ENCODE peak calls at places on chromosomes 5 and 9, in nine cellular contexts. T, D, I, Z, Y, X, J, M and F are unnamed samples.

GRCh38 chr5:159849437-159850191 is 66.7 kb upstream of the ADRA1B start:
- DNase-seq in X (no peak), D (no peak), I (no peak), Y (no peak), M (no peak), J (peak; percentile 82), Z (no peak), T (peak; percentile 70), F (peak; percentile 62)

GRCh38 chr5:169576181-169576598 is 7.4 kb upstream of the SPDL1 start:
- DNase-seq in D (no peak), M (no peak), Z (no peak), T (peak; percentile 87), I (no peak), Y (no peak), J (peak; percentile 74), X (no peak), F (peak; percentile 19)

GRCh38 chr9:129703121-129703520 is 37.7 kb downstream of the PRRX2 start:
- DNase-seq in Z (no peak), J (no peak), D (no peak), T (no peak), Y (no peak), I (no peak), M (no peak), X (no peak), F (no peak)

GRCh38 chr5:93929146-93929545 is 187.7 kb upstream of the POU5F2 start:
- DNase-seq in T (peak; percentile 73), Z (no peak), Y (no peak), I (no peak), J (peak; percentile 6), M (no peak), D (no peak), X (no peak), F (no peak)

GRCh38 chr5:140400730-140401361 is 787 bp upstream of the ANKHD1 start:
- DNase-seq in M (peak; percentile 96), Y (peak; percentile 98), I (peak; percentile 90), Z (peak; percentile 93), D (peak; percentile 85), T (peak; percentile 98), J (peak; percentile 88), X (peak; percentile 99), F (peak; percentile 94)

GRCh38 chr9:5557606-5558587 is 47.6 kb downstream of the PDCD1LG2 start:
- DNase-seq in Y (no peak), I (peak; percentile 7), J (no peak), X (no peak), D (no peak), T (peak; percentile 34), M (no peak), Z (no peak), F (no peak)

GRCh38 chr5:16886793-16887345 is 49.2 kb downstream of the MYO10 start:
- DNase-seq in I (no peak), D (no peak), Y (no peak), T (no peak), J (no peak), Z (no peak), M (no peak), X (no peak), F (no peak)

GRCh38 chr5:126338516-126339153 is 84.6 kb upstream of the GRAMD2B start:
- DNase-seq in I (no peak), M (no peak), Y (peak; percentile 54), X (no peak), D (no peak), J (no peak), T (no peak), Z (no peak), F (no peak)

GRCh38 chr5:150541895-150542294 is 34.0 kb downstream of the NDST1 start:
- DNase-seq in M (no peak), I (no peak), X (no peak), J (no peak), T (no peak), D (no peak), Y (no peak), Z (no peak), F (no peak)

GRCh38 chr9:77040340-77040739 is 20.9 kb downstream of the FOXB2 start:
- DNase-seq in J (no peak), D (no peak), Y (no peak), I (no peak), Z (no peak), T (no peak), X (peak; percentile 12), M (no peak), F (no peak)

GRCh38 chr9:131348631-131349521 is 45.0 kb upstream of the PRRC2B start:
- DNase-seq in Z (peak; percentile 28), Y (peak; percentile 67), I (no peak), M (no peak), X (peak; percentile 30), T (no peak), D (no peak), J (peak; percentile 38), F (no peak)

GRCh38 chr9:111598730-111599091 is 736 bp downstream of the PTGR1 start:
- DNase-seq in M (no peak), T (peak; percentile 52), Y (no peak), J (peak; percentile 35), Z (no peak), I (no peak), D (no peak), X (peak; percentile 28), F (no peak)

GRCh38 chr5:125673359-125673950 is 749.8 kb upstream of the GRAMD2B start:
- DNase-seq in T (no peak), D (no peak), Y (no peak), X (no peak), Z (no peak), M (no peak), J (no peak), I (no peak), F (no peak)

GRCh38 chr5:40383719-40384651 is 295.7 kb upstream of the PTGER4 start:
- DNase-seq in J (peak; percentile 33), I (no peak), M (no peak), X (no peak), T (peak; percentile 58), D (no peak), Z (no peak), Y (no peak), F (peak; percentile 23)

GRCh38 chr5:109880907-109881685 is 191.4 kb downstream of the MAN2A1 start:
- DNase-seq in M (no peak), Y (peak; percentile 76), I (peak; percentile 19), Z (no peak), D (no peak), J (no peak), X (no peak), T (no peak), F (no peak)